ENCODE peak calls at places on chromosomes 7 and 10, in nine cellular contexts. K, Y, A, V, X, L, P, J and N are unnamed samples.

GRCh38 chr7:194996-195829 is 2.8 kb downstream of the FAM20C start:
- DNase-seq in K (peak), Y (no peak), A (peak), V (no peak), X (peak), L (no peak), P (no peak), J (no peak), N (no peak)

GRCh38 chr7:46003896-46004875 is 83.1 kb upstream of the IGFBP3 start:
- DNase-seq in K (no peak), Y (no peak), A (no peak), V (no peak), X (peak), L (no peak), P (peak), J (no peak), N (peak)

GRCh38 chr7:158802535-158803199 is 26.6 kb downstream of the ESYT2 start:
- DNase-seq in K (no peak), Y (no peak), A (peak), V (no peak), X (peak), L (no peak), P (no peak), J (no peak), N (no peak)

GRCh38 chr10:85602713-85603112 is 763.9 kb downstream of the GRID1 start:
- DNase-seq in K (no peak), Y (no peak), A (no peak), V (no peak), X (no peak), L (no peak), P (no peak), J (no peak), N (no peak)

GRCh38 chr10:114881462-114881861 is 56.5 kb upstream of the TRUB1 start:
- DNase-seq in K (peak), Y (no peak), A (no peak), V (no peak), X (no peak), L (no peak), P (no peak), J (no peak), N (no peak)

GRCh38 chr7:84975586-84976185 is 211.2 kb downstream of the SEMA3D start:
- DNase-seq in K (no peak), Y (no peak), A (no peak), V (no peak), X (peak), L (no peak), P (no peak), J (no peak), N (no peak)

GRCh38 chr10:102344067-102344466 is 51.4 kb upstream of the NFKB2 start:
- DNase-seq in K (no peak), Y (no peak), A (no peak), V (no peak), X (peak), L (no peak), P (no peak), J (no peak), N (peak)

GRCh38 chr10:46557319-46558140 is 1.1 kb upstream of the GPRIN2 start:
- DNase-seq in K (no peak), Y (no peak), A (peak), V (no peak), X (no peak), L (no peak), P (no peak), J (no peak), N (no peak)

GRCh38 chr10:75974080-75974479 is 542.7 kb downstream of the LRMDA start:
- DNase-seq in K (no peak), Y (no peak), A (no peak), V (no peak), X (peak), L (no peak), P (no peak), J (no peak), N (no peak)

GRCh38 chr7:121081327-121081936 is 92.9 kb downstream of the CPED1 start:
- DNase-seq in K (peak), Y (peak), A (no peak), V (no peak), X (peak), L (peak), P (peak), J (no peak), N (peak)

GRCh38 chr10:102612964-102613275 is 31.4 kb upstream of the TRIM8 start:
- DNase-seq in K (no peak), Y (no peak), A (no peak), V (peak), X (no peak), L (no peak), P (no peak), J (no peak), N (no peak)

GRCh38 chr7:82263880-82264751 is 179.5 kb downstream of the CACNA2D1 start:
- DNase-seq in K (no peak), Y (no peak), A (no peak), V (no peak), X (no peak), L (no peak), P (no peak), J (no peak), N (no peak)

GRCh38 chr7:55074008-55074499 is 55.2 kb downstream of the EGFR start:
- DNase-seq in K (peak), Y (no peak), A (no peak), V (peak), X (peak), L (no peak), P (peak), J (no peak), N (peak)

GRCh38 chr10:11045995-11046394 is 28.3 kb downstream of the CELF2 start:
- DNase-seq in K (no peak), Y (no peak), A (no peak), V (no peak), X (peak), L (no peak), P (no peak), J (peak), N (no peak)

GRCh38 chr10:25384618-25385017 is 209.8 kb downstream of the GPR158 start:
- DNase-seq in K (no peak), Y (no peak), A (no peak), V (no peak), X (no peak), L (no peak), P (no peak), J (no peak), N (no peak)

GRCh38 chr10:78576276-78576675 is 492.5 kb upstream of the ZMIZ1 start:
- DNase-seq in K (no peak), Y (peak), A (no peak), V (no peak), X (no peak), L (no peak), P (no peak), J (no peak), N (no peak)

GRCh38 chr10:26457088-26457487 is 18.9 kb downstream of the APBB1IP start:
- DNase-seq in K (no peak), Y (no peak), A (no peak), V (no peak), X (no peak), L (no peak), P (no peak), J (no peak), N (no peak)

GRCh38 chr7:3649678-3650445 is 348.8 kb downstream of the SDK1 start:
- DNase-seq in K (no peak), Y (no peak), A (no peak), V (no peak), X (no peak), L (no peak), P (no peak), J (no peak), N (no peak)

GRCh38 chr7:27184342-27185012 is 555 bp downstream of the HOXA11 start:
- DNase-seq in K (no peak), Y (peak), A (peak), V (no peak), X (peak), L (no peak), P (no peak), J (no peak), N (no peak)

GRCh38 chr7:116209561-116210070 is 723 bp upstream of the TES start:
- DNase-seq in K (peak), Y (no peak), A (no peak), V (peak), X (peak), L (no peak), P (no peak), J (no peak), N (no peak)

GRCh38 chr7:157250605-157251228 is 86.1 kb upstream of the DNAJB6 start:
- DNase-seq in K (peak), Y (peak), A (no peak), V (peak), X (peak), L (peak), P (peak), J (no peak), N (no peak)

GRCh38 chr7:76121044-76121443 is 73.1 kb downstream of the MDH2 start:
- DNase-seq in K (no peak), Y (peak), A (no peak), V (no peak), X (no peak), L (no peak), P (no peak), J (no peak), N (no peak)

GRCh38 chr7:153840861-153841260 is 211.3 kb upstream of the DPP6 start:
- DNase-seq in K (no peak), Y (no peak), A (no peak), V (no peak), X (no peak), L (no peak), P (no peak), J (no peak), N (no peak)

GRCh38 chr7:96388620-96389383 is 66.9 kb upstream of the SLC25A13 start:
- DNase-seq in K (peak), Y (no peak), A (no peak), V (no peak), X (peak), L (no peak), P (no peak), J (no peak), N (peak)

GRCh38 chr7:144437370-144438191 is 34.1 kb upstream of the NOBOX start:
- DNase-seq in K (peak), Y (peak), A (no peak), V (peak), X (peak), L (peak), P (peak), J (no peak), N (peak)

GRCh38 chr7:142438235-142438922 is 180.5 kb upstream of the PRSS58 start:
- DNase-seq in K (peak), Y (peak), A (peak), V (no peak), X (peak), L (peak), P (peak), J (no peak), N (peak)

DNA sequence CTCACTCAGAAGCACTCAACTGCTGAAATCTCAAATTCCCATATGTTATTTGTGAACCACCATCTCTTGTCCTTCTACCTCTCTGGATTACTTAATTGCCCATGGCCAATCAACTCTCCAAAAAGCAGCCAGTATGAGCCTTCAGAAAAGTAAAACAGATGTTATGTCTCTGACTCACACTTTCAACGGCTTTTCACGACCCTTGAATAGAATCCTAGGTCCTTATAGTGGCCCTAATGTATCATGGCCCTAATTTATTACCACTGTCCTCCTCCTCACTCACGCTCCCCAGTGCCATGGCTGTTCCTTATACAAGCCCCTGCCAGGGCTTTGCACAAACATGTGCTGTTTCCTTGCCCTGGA is 20.0 kb downstream of the ZNF438 start:
- DNase-seq in K (no peak), Y (no peak), A (no peak), V (no peak), X (no peak), L (no peak), P (no peak), J (no peak), N (no peak)
- H3K27ac ChIP-seq in K (no peak), Y (no peak), A (peak), V (no peak), X (no peak), L (no peak), P (no peak), J (peak), N (no peak)

GRCh38 chr7:140269004-140269638 is 92.3 kb upstream of the KDM7A start:
- DNase-seq in K (no peak), Y (no peak), A (no peak), V (no peak), X (no peak), L (no peak), P (no peak), J (no peak), N (no peak)
- H3K27ac ChIP-seq in K (no peak), Y (no peak), A (no peak), V (no peak), X (no peak), L (no peak), P (no peak), J (no peak), N (no peak)

GRCh38 chr7:106415433-106415832 is 130.7 kb upstream of the NAMPT start:
- DNase-seq in K (no peak), Y (no peak), A (no peak), V (no peak), X (no peak), L (no peak), P (no peak), J (no peak), N (no peak)
- H3K27ac ChIP-seq in K (no peak), Y (no peak), A (no peak), V (no peak), X (no peak), L (no peak), P (no peak), J (no peak), N (no peak)

DNA sequence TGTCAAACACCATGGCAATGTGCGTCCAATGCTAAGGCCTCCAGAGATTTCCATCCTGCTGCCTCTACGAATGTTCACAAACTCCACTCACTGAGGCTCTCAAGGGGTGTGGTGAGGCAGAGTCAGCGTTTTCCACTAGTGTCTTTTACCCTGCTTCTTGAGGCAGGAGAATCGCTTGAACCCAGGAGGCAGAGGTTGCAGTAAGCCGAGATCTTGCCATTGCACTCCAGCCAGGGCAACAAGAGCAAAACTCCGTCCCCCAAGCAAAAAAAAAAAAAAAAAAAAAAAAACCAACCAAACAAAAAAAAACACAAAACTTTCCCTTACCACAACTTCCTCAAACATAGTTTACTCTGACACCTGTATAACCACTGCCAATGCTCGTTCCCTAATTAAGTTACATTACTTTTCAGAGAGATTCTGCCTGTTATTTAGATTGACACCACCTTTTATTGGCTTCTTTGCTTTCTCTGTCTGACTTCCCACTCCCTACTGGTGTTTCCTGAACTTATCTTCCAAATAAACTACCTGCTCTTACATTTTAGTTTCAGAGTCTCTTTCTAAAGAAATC is 102.1 kb upstream of the ZNF746 start:
- DNase-seq in K (no peak), Y (no peak), A (no peak), V (no peak), X (no peak), L (no peak), P (no peak), J (no peak), N (no peak)
- H3K27ac ChIP-seq in K (no peak), Y (peak), A (no peak), V (no peak), X (no peak), L (no peak), P (no peak), J (no peak), N (no peak)

GRCh38 chr10:71749396-71749795 is 23.9 kb downstream of the VSIR start:
- DNase-seq in K (no peak), Y (no peak), A (no peak), V (no peak), X (no peak), L (no peak), P (no peak), J (no peak), N (no peak)
- H3K27ac ChIP-seq in K (no peak), Y (no peak), A (peak), V (peak), X (no peak), L (peak), P (no peak), J (peak), N (no peak)

GRCh38 chr7:40761757-40762342 is 627.0 kb downstream of the SUGCT start:
- DNase-seq in K (no peak), Y (no peak), A (peak), V (no peak), X (no peak), L (no peak), P (no peak), J (no peak), N (no peak)
- H3K27ac ChIP-seq in K (no peak), Y (peak), A (no peak), V (no peak), X (no peak), L (peak), P (no peak), J (no peak), N (no peak)

GRCh38 chr10:126667568-126667967 is 2.9 kb downstream of the C10orf90 start:
- DNase-seq in K (no peak), Y (no peak), A (no peak), V (no peak), X (no peak), L (peak), P (no peak), J (no peak), N (no peak)
- H3K27ac ChIP-seq in K (no peak), Y (no peak), A (no peak), V (no peak), X (no peak), L (peak), P (no peak), J (no peak), N (no peak)

GRCh38 chr10:133015321-133015720 is 72.4 kb upstream of the ADGRA1 start:
- DNase-seq in K (no peak), Y (no peak), A (peak), V (no peak), X (no peak), L (no peak), P (no peak), J (no peak), N (no peak)

GRCh38 chr10:133015816-133016462 is 71.8 kb upstream of the ADGRA1 start:
- DNase-seq in K (no peak), Y (no peak), A (peak), V (no peak), X (no peak), L (no peak), P (no peak), J (no peak), N (no peak)

GRCh38 chr10:133018491-133018890 is 69.2 kb upstream of the ADGRA1 start:
- DNase-seq in K (no peak), Y (no peak), A (no peak), V (no peak), X (no peak), L (no peak), P (no peak), J (no peak), N (no peak)

GRCh38 chr10:133017203-133017601 is 70.5 kb upstream of the ADGRA1 start:
- DNase-seq in K (no peak), Y (no peak), A (no peak), V (no peak), X (no peak), L (no peak), P (no peak), J (no peak), N (no peak)

DNA sequence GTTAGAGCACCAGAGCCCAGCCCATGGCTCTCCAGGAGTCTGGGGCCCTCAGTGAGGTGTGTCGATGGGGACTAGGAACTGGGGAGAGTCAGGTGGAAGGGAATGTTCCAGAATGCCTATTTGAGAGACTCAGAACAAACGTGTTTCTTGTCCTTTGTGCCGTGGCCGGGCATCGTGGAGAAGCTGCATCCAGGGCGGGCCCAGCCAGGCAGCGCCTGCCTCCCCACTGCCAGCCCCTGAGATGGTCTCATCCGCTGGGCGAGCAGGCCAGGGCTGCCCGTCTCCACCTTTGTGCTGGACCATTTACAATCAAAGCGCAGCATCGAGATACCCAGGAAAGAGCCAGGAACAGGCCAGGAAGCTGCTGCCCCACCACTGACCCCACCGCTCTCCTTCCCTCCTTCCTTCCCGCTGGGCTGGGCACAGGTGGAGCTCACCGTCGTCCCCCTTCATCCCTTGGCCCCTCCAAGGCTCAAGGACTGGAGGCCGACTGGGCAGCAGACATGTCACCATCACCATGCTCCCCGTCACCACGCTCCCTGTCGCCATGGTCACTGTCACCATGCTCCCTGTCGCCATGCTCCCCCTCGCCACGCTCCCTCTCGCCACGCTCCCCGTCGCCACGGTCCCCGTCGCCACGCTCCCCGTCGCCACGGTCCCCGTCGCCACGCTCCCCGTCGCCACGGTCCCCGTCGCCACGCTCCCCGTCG is 71.1 kb upstream of the ADGRA1 start:
- DNase-seq in K (no peak), Y (no peak), A (peak), V (no peak), X (no peak), L (no peak), P (no peak), J (no peak), N (no peak)
- H3K27ac ChIP-seq in K (no peak), Y (no peak), A (no peak), V (no peak), X (no peak), L (no peak), P (no peak), J (no peak), N (no peak)

GRCh38 chr10:87660484-87661133 is 931 bp downstream of the PAPSS2 start:
- DNase-seq in K (no peak), Y (no peak), A (no peak), V (no peak), X (peak), L (no peak), P (no peak), J (no peak), N (no peak)
- H3K27ac ChIP-seq in K (peak), Y (no peak), A (peak), V (no peak), X (peak), L (no peak), P (no peak), J (peak), N (no peak)